ENCODE peak calls at places on chromosomes 4 and X, in four cellular contexts. J is AG09309, V is pancreas, Y is mammary epithelial cell. H is an unnamed sample.

GRCh38 chr4:87901426-87901825 is 68.7 kb downstream of the MEPE start:
- DNase-seq in Y (no peak), V (no peak), J (no peak), H (no peak)

GRCh38 chr4:167767281-167767680 is 325.1 kb upstream of the ANXA10 start:
- DNase-seq in J (no peak), Y (no peak), V (no peak), H (no peak)

GRCh38 chr4:19508442-19508841 is 743.3 kb upstream of the SLIT2 start:
- DNase-seq in V (no peak), Y (peak; percentile 1), J (no peak), H (no peak)

GRCh38 chr4:150126201-150126879 is 48.1 kb downstream of the DCLK2 start:
- DNase-seq in V (no peak), Y (no peak), J (no peak), H (no peak)

GRCh38 chr4:137768196-137768595 is 235.9 kb upstream of the PCDH18 start:
- DNase-seq in J (no peak), Y (no peak), V (no peak), H (no peak)

GRCh38 chrX:9530848-9531274 is 66.0 kb downstream of the TBL1X start:
- DNase-seq in V (peak; percentile 51), Y (peak; percentile 3), J (peak; percentile 79), H (peak; percentile 79)

GRCh38 chrX:105698386-105698785 is 124.0 kb upstream of the NRK start:
- DNase-seq in J (no peak), V (no peak), Y (no peak), H (no peak)

GRCh38 chr4:167890226-167890625 is 202.1 kb upstream of the ANXA10 start:
- DNase-seq in J (no peak), V (no peak), Y (no peak), H (no peak)

GRCh38 chr4:38067499-38067898 is 107.3 kb downstream of the PTTG2 start:
- DNase-seq in Y (no peak), V (no peak), J (no peak), H (no peak)

GRCh38 chr4:124658795-124659194 is 53.7 kb downstream of the ANKRD50 start:
- DNase-seq in V (no peak), J (no peak), Y (no peak), H (no peak)

GRCh38 chrX:54358424-54359211 is 772 bp upstream of the WNK3 start:
- DNase-seq in V (peak; percentile 44), J (no peak), Y (peak; percentile 4), H (peak; percentile 34)

GRCh38 chr4:55949480-55949802 is 696 bp downstream of the CEP135 start:
- DNase-seq in V (no peak), J (no peak), Y (no peak), H (no peak)

GRCh38 chr4:78650106-78651021 is 98.8 kb downstream of the ANXA3 start:
- DNase-seq in V (no peak), J (peak; percentile 65), Y (peak; percentile 79), H (no peak)

GRCh38 chrX:29066516-29066915 is 479.3 kb downstream of the IL1RAPL1 start:
- DNase-seq in V (no peak), J (no peak), Y (no peak), H (no peak)

GRCh38 chrX:55210931-55211677 is 9.0 kb upstream of the PAGE5 start:
- DNase-seq in Y (no peak), V (no peak), J (no peak), H (no peak)

GRCh38 chr4:42750091-42750490 is 93.2 kb upstream of the ATP8A1 start:
- DNase-seq in Y (no peak), J (no peak), V (no peak), H (no peak)

GRCh38 chr4:85113706-85114105 is 147.2 kb upstream of the WDFY3 start:
- DNase-seq in J (no peak), V (no peak), Y (no peak), H (no peak)

GRCh38 chr4:124863039-124863545 is 150.6 kb upstream of the ANKRD50 start:
- DNase-seq in Y (peak; percentile 62), V (no peak), J (no peak), H (no peak)

GRCh38 chrX:104469771-104470170 is 96.2 kb upstream of the IL1RAPL2 start:
- DNase-seq in Y (no peak), J (no peak), V (no peak), H (no peak)

GRCh38 chr4:111854494-111855087 is 290.7 kb upstream of the FAM241A start:
- DNase-seq in V (peak; percentile 29), Y (peak; percentile 16), J (peak; percentile 14), H (peak; percentile 39)

GRCh38 chr4:4417886-4418285 is 31.0 kb downstream of the NSG1 start:
- DNase-seq in Y (no peak), J (no peak), V (no peak), H (no peak)

GRCh38 chrX:94107981-94108380 is 434.0 kb downstream of the FAM133A start:
- DNase-seq in J (no peak), V (no peak), Y (no peak), H (no peak)

GRCh38 chrX:19823031-19823430 is 64.4 kb downstream of the SH3KBP1 start:
- DNase-seq in J (no peak), Y (no peak), V (no peak), H (no peak)

GRCh38 chrX:11423362-11423818 is 130.2 kb downstream of the AMELX start:
- DNase-seq in Y (peak; percentile 30), V (peak; percentile 20), J (no peak), H (no peak)

GRCh38 chr4:76562851-76563803 is 128.1 kb downstream of the SHROOM3 start:
- DNase-seq in Y (peak; percentile 43), J (no peak), V (no peak), H (no peak)

GRCh38 chr4:112910109-112910736 is 139.2 kb upstream of the ANK2 start:
- DNase-seq in V (no peak), J (peak; percentile 44), Y (no peak), H (no peak)

GRCh38 chrX:126165401-126165720 is 728 bp downstream of the DCAF12L2 start:
- DNase-seq in V (no peak), J (no peak), Y (no peak), H (no peak)
- H3K4me3 ChIP-seq in V (no peak overlapping the region), J (no peak overlapping the region), Y (no peak overlapping the region), H (peak overlapping the region; percentile 24)

GRCh38 chr4:39124885-39125599 is 57.3 kb upstream of the WDR19 start:
- DNase-seq in Y (no peak), V (no peak), J (no peak), H (no peak)
- TF ChIP-seq CTCF in Y (no peak), V (no peak), J (no peak), H (no peak)

GRCh38 chrX:64395568-64395929 is 297 bp upstream of the MTMR8 start:
- DNase-seq in V (no peak), J (no peak), Y (no peak), H (no peak)

GRCh38 chrX:64389489-64389888 is 5.8 kb downstream of the MTMR8 start:
- DNase-seq in J (no peak), Y (no peak), V (no peak), H (no peak)

GRCh38 chrX:64394059-64394873 is 986 bp downstream of the MTMR8 start:
- DNase-seq in V (no peak), J (no peak), Y (no peak), H (no peak)

GRCh38 chrX:64398088-64398487 is 2.8 kb upstream of the MTMR8 start:
- DNase-seq in Y (no peak), J (no peak), V (no peak), H (no peak)

DNA sequence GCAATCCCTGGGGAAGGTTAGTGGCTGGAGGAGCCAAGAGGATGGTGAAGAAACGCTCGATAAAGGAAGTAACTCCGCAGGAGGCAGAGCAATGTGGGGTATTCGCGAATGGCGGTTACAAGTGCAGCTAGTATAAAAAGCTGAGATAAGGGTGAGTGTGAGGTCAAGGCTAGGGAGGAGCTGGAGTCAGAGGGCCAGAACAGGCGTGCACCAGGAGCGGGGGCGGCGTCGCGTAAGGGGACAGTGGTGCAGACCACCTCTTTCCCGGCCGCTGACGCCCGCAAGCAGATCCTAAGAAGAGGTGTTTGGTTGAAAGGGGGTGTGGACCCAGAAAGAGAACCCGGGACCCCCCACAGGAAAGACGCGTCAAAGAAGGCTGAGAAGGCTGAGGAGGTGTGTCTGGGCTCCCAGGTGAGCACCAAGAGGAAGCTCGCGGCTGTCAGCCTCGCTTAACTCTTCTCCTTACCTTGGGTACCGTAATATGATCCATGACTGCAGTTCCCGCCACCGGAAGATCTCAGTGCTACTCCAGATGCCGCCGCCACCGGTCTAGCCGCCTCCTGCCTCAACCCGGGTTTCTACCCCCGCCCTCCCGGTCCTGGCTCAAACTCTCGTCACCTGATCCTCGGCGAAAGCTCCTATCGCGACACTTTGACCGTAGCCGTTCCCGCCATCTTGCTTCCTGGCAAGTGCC is at the start of gene MTMR8:
- DNase-seq in V (peak; percentile 82), Y (peak; percentile 62), J (no peak), H (peak; percentile 60)
- H3K4me3 ChIP-seq in V (peak within 1 kb of the TSS; percentile 40), Y (peak within 1 kb of the TSS; percentile 67), J (no peak within 1 kb of the TSS), H (peak within 1 kb of the TSS; percentile 64)

GRCh38 chr4:101597204-101597603 is 193.3 kb upstream of the BANK1 start:
- DNase-seq in Y (no peak), V (no peak), J (no peak), H (no peak)
- TF ChIP-seq CTCF in Y (peak; percentile 21), V (peak; percentile 5), J (peak; percentile 15), H (no peak)

GRCh38 chrX:145816607-145817298 is 876 bp upstream of the SLITRK2 start:
- DNase-seq in V (no peak), Y (no peak), J (no peak), H (no peak)
- H3K4me3 ChIP-seq in V (peak overlapping the region; percentile 23), Y (no peak overlapping the region), J (no peak overlapping the region), H (peak overlapping the region; percentile 14)

GRCh38 chrX:15838017-15838416 is 16.6 kb downstream of the AP1S2 start:
- DNase-seq in Y (no peak), V (no peak), J (no peak), H (no peak)
- TF ChIP-seq CTCF in Y (peak; percentile 23), V (no peak), J (peak; percentile 27), H (no peak)

DNA sequence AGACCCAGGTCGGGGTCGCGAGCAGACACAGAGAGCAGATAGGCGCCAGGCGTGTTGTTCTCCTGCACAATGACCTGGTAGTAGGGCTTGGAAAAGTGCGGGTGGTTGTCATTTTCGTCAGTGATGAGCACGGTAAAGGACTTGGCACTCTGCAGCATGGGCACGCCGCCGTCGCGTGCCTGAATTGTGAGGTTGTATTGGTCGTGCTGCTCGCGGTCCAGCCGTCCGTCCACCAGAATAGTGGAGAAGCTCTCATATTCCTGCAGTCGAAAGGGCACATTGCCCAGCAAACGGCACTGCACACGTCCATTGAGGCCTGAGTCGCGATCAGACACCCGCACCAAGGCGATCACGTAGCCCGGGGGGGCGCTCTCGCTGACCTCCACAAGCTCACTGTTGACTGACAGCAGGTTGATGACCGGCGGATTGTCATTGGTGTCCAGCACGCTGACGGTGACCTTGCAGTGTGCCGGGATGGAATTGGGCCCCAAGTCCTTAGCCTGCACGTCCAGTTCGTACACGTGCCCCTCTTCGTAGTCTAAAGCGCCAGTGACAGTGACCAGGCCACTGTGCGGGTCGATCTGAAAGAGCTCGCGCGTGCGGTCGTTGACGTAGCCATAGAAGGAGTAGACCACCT is 2.8 kb downstream of the PCDH19 start:
- DNase-seq in Y (no peak), J (no peak), V (no peak), H (no peak)
- H3K4me3 ChIP-seq in Y (no peak overlapping the region), J (no peak overlapping the region), V (no peak overlapping the region), H (no peak overlapping the region)